ENCODE peak calls at places on chromosomes 2 and 18, in seven cellular contexts. X is astrocyte of the spinal cord, B is HCT116, L is Peyer's patch, V is AG04450, J is cardiac fibroblast, Y is epithelial cell of esophagus. E is an unnamed sample.

GRCh38 chr2:70516596-70516995 is 37.0 kb downstream of the TGFA start:
- DNase-seq in B (no peak), V (no peak), J (no peak), X (no peak), Y (peak), L (no peak), E (peak)

GRCh38 chr2:217912030-217913024 is 90.5 kb downstream of the TNS1 start:
- DNase-seq in L (no peak), X (no peak), V (no peak), B (no peak), Y (no peak), J (no peak), E (no peak)

GRCh38 chr2:240992572-240993291 is 5.7 kb upstream of the SNED1 start:
- DNase-seq in J (no peak), L (peak), B (no peak), X (no peak), V (no peak), Y (no peak), E (no peak)

GRCh38 chr2:107334311-107334710 is 448.3 kb upstream of the ST6GAL2 start:
- DNase-seq in X (peak), B (no peak), L (no peak), J (peak), Y (no peak), V (no peak), E (no peak)

GRCh38 chr2:215911686-215912085 is 101.7 kb downstream of the MREG start:
- DNase-seq in L (no peak), Y (no peak), B (no peak), J (no peak), X (no peak), V (no peak), E (no peak)

GRCh38 chr2:177758591-177759371 is 313.8 kb downstream of the PDE11A start:
- DNase-seq in V (no peak), B (peak), Y (peak), L (no peak), X (peak), J (peak), E (peak)

GRCh38 chr18:40367576-40367975 is 1587.5 kb upstream of the PIK3C3 start:
- DNase-seq in J (no peak), B (no peak), L (no peak), X (no peak), Y (peak), V (no peak), E (no peak)

GRCh38 chr18:4433762-4434161 is 21.3 kb downstream of the DLGAP1 start:
- DNase-seq in J (peak), L (no peak), V (no peak), B (no peak), Y (peak), X (peak), E (no peak)

GRCh38 chr18:74745658-74746403 is 148.2 kb downstream of the ZNF407 start:
- DNase-seq in B (peak), J (peak), V (peak), L (peak), Y (peak), X (peak), E (peak)

GRCh38 chr2:129761569-129762021 is 217.9 kb upstream of the RAB6C start:
- DNase-seq in B (no peak), J (no peak), X (no peak), V (no peak), Y (no peak), L (no peak), E (no peak)

GRCh38 chr2:219001100-219001576 is 7.9 kb upstream of the CRYBA2 start:
- DNase-seq in B (no peak), Y (no peak), X (no peak), L (no peak), V (no peak), J (no peak), E (no peak)

GRCh38 chr2:27717070-27717453 is 53.4 kb downstream of the SLC4A1AP start:
- DNase-seq in Y (peak), V (no peak), X (no peak), L (no peak), J (peak), B (no peak), E (peak)

GRCh38 chr2:26495705-26496271 is 17.9 kb upstream of the OTOF start:
- DNase-seq in L (no peak), V (no peak), B (no peak), J (no peak), X (no peak), Y (peak), E (no peak)

GRCh38 chr2:58893645-58894336 is 652.7 kb upstream of the FANCL start:
- DNase-seq in Y (no peak), X (no peak), B (no peak), J (no peak), V (no peak), L (no peak), E (peak)

GRCh38 chr2:160491922-160492371 is 1.7 kb downstream of the RBMS1 start:
- DNase-seq in B (no peak), V (no peak), J (peak), X (peak), Y (peak), L (no peak), E (peak)

GRCh38 chr2:232984451-232985207 is 28.4 kb downstream of the NGEF start:
- DNase-seq in B (no peak), L (peak), J (no peak), V (no peak), Y (no peak), X (no peak), E (no peak)

GRCh38 chr18:76056467-76057194 is 438.4 kb downstream of the ZNF516 start:
- DNase-seq in Y (no peak), V (no peak), B (no peak), X (no peak), L (peak), J (peak), E (no peak)

GRCh38 chr2:53964237-53964952 is 6.4 kb downstream of the PSME4 start:
- DNase-seq in J (no peak), L (no peak), Y (peak), X (no peak), B (no peak), V (no peak), E (peak)

GRCh38 chr2:236962816-236963215 is 122.9 kb upstream of the COPS8 start:
- DNase-seq in X (no peak), Y (no peak), B (no peak), L (no peak), V (no peak), J (no peak), E (no peak)

GRCh38 chr2:19801367-19802087 is 100.3 kb downstream of the TTC32 start:
- DNase-seq in J (peak), V (peak), L (peak), X (peak), Y (peak), B (peak), E (peak)

GRCh38 chr18:66819235-66819634 is 215.3 kb upstream of the CDH19 start:
- DNase-seq in J (no peak), B (no peak), V (no peak), Y (no peak), L (no peak), X (no peak), E (no peak)

GRCh38 chr2:60960706-60961105 is 56.8 kb upstream of the PEX13 start:
- DNase-seq in L (no peak), X (no peak), Y (peak), V (no peak), B (no peak), J (no peak), E (no peak)

GRCh38 chr18:1094408-1094807 is 189.7 kb downstream of the ADCYAP1 start:
- DNase-seq in J (peak), B (no peak), V (no peak), L (no peak), X (peak), Y (peak), E (peak)

GRCh38 chr2:140286377-140286776 is 1506.2 kb upstream of the NXPH2 start:
- DNase-seq in L (no peak), B (no peak), X (no peak), V (no peak), J (peak), Y (no peak), E (no peak)

GRCh38 chr18:74598350-74599001 is 806 bp downstream of the ZNF407 start:
- DNase-seq in B (peak), L (peak), V (no peak), Y (peak), X (peak), J (peak), E (peak)

GRCh38 chr18:46283268-46283667 is 179.1 kb downstream of the HAUS1 start:
- DNase-seq in Y (no peak), X (no peak), V (no peak), J (peak), L (no peak), B (no peak), E (peak)

GRCh38 chr2:233064526-233065199 is 4.5 kb downstream of the INPP5D start:
- DNase-seq in Y (no peak), L (peak), X (no peak), B (no peak), J (peak), V (no peak), E (no peak)

GRCh38 chr2:25690058-25690457 is 16.7 kb upstream of the DTNB start:
- DNase-seq in V (no peak), Y (no peak), X (no peak), L (no peak), B (no peak), J (peak), E (no peak)

GRCh38 chr2:63399171-63399570 is 189.1 kb downstream of the WDPCP start:
- DNase-seq in V (no peak), L (no peak), X (no peak), B (no peak), Y (no peak), J (no peak), E (no peak)

DNA sequence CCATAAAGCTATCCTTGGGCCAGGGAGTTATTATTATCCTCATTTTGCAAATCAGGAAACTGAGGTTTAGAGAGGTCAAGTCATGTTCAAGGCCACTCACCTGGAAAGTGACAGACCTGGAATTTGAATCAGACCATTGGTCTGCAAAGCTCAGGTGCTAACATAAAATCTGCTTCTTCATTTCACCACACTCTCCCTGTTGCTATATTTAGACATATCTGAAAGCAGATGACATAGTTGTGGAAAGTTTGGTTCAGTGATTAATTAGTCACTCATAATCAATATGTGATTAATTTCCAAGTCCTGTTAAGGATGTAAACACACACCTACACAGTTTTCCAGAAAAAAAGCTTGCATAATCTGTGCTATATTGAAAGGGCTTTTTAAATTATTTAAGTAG is 57.4 kb downstream of the LINC00305 start:
- DNase-seq in X (no peak), B (no peak), J (no peak), V (no peak), Y (no peak), L (no peak), E (no peak)
- TF ChIP-seq CTCF in X (no peak), B (no peak), J (no peak), V (no peak), Y (no peak), L (no peak), E (no peak)

GRCh38 chr2:103159018-103159417 is 397.2 kb downstream of the TMEM182 start:
- DNase-seq in B (no peak), X (no peak), J (no peak), L (no peak), V (no peak), Y (no peak), E (no peak)
- TF ChIP-seq CTCF in B (no peak), X (no peak), J (no peak), L (no peak), V (no peak), Y (no peak), E (no peak)

DNA sequence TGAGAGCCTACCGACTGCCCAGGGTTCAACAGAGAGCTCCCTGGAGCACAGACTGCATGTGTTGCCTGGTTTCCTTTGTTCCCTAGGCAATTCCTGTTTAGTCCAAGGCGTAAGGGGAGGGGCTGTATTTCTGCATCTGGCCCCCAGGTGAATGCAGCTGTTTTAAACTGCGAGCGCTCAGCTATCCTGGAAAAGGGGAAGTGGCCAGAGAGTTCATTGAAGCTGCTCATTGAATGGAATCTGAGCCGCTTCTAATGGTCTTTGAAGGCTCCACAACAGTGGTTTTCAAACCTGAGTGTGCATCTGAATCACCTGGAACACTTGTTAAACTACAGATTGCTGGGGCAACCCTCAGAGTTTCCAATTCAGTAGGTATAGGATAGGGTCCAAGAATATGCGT is 18.1 kb downstream of the MAPK4 start:
- DNase-seq in Y (no peak), V (no peak), X (no peak), J (no peak), B (no peak), L (no peak), E (no peak)
- TF ChIP-seq CTCF in Y (no peak), V (no peak), X (no peak), J (no peak), B (no peak), L (no peak), E (no peak)

GRCh38 chr18:55322176-55322735 is 265.7 kb downstream of the TCF4 start:
- DNase-seq in B (no peak), X (peak), J (peak), Y (peak), L (peak), V (peak), E (peak)
- TF ChIP-seq CTCF in B (no peak), X (no peak), J (peak), Y (no peak), L (no peak), V (peak), E (no peak)

GRCh38 chr18:23209031-23209430 is 73.7 kb downstream of the CABLES1 start:
- DNase-seq in J (no peak), B (no peak), L (no peak), Y (peak), X (no peak), V (no peak), E (peak)

GRCh38 chr18:23207994-23208393 is 72.7 kb downstream of the CABLES1 start:
- DNase-seq in V (no peak), Y (no peak), B (no peak), X (no peak), J (no peak), L (no peak), E (no peak)

GRCh38 chr18:23205980-23206379 is 70.7 kb downstream of the CABLES1 start:
- DNase-seq in B (no peak), X (no peak), Y (no peak), L (no peak), V (no peak), J (no peak), E (no peak)

GRCh38 chr18:23208600-23208999 is 73.3 kb downstream of the CABLES1 start:
- DNase-seq in L (no peak), J (no peak), X (no peak), V (no peak), B (no peak), Y (no peak), E (no peak)

DNA sequence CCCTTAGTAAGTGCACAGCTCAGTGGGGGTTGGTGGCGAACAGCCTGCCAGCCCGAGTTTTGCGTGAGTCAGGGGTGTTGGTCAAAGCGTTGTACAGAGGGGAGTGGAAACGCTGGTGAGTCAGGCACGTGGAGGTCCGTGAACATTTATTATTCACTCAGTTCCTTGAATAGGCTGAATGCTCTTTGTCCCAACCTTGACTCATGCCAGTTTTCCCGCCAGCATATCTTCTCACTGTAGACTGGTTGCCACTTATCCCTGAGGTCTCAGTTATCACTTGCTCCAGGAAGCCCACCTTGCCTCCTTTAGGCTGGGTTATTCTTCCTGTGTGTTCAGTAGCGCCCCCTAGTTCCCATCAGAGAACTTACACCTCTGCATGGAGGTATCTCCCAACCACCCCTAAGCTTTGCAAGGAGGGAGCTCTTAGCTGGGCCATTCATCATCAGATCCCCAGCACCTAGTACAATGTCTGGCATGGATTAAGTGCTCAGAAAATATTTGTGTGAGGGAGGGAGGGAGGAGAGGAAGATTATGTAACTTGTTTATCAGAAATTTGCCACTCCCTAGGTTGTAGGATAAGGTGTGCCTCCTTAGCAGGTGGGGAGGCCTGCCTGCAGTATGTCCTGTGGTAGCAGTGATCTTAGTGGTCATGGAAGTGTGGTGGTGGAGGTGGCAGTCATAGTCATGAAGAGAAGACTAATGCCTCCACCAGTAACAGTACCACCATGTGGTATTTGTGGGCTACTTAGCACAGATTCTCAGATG is 72.1 kb downstream of the CABLES1 start:
- DNase-seq in V (no peak), Y (peak), X (peak), L (no peak), B (peak), J (no peak), E (peak)
- TF ChIP-seq CTCF in V (peak), Y (peak), X (peak), L (peak), B (peak), J (peak), E (peak)

DNA sequence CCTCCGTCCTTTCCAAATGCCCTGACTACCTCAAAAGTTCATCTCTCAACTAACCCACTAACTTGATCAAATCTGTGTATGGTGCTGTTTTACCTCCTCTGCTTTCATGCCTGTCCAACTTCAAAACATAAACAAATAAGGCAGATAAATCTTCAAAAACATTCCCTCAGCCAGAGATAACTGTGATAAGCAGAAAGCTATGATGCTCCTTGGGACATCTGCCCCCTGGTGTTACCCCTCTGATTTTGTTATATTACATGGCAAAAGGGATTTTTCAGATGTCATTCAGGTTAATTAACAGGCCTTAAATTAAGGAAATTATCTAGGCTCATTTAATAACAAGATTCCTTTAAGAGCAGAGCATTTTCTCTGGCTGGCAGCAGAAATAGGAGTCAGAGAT is 810.8 kb upstream of the CHAC2 start:
- DNase-seq in V (no peak), L (no peak), X (no peak), B (no peak), J (no peak), Y (no peak), E (no peak)
- TF ChIP-seq CTCF in V (peak), L (no peak), X (no peak), B (peak), J (no peak), Y (no peak), E (peak)

DNA sequence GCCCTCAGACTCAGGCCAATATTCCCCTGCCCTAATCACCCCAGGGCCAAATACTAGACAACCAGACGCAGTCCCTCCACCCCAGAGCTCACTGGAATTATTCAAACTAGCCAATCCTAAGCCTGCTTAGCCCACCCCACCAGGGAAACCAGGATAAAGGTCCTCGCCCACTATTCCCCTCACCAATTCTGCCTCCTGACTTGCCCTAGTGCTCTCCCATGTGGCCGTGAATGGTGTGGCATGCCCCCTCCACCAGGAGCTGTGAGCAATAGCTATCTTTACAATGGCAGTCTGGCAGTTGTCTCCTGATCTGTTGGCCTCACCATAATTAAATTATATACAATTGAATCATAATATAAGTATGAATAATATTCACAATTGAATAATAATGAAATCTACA is 42.3 kb downstream of the FAM124B start:
- DNase-seq in Y (no peak), J (peak), X (no peak), L (no peak), B (no peak), V (no peak), E (peak)
- TF ChIP-seq CTCF in Y (peak), J (peak), X (peak), L (no peak), B (peak), V (peak), E (peak)

GRCh38 chr2:148813603-148814065 is 61.4 kb upstream of the KIF5C start:
- DNase-seq in L (peak), X (no peak), J (no peak), V (no peak), Y (no peak), B (no peak), E (peak)
- TF ChIP-seq CTCF in L (no peak), X (peak), J (no peak), V (no peak), Y (no peak), B (peak), E (no peak)

GRCh38 chr2:10750610-10751009 is 29.2 kb downstream of the ATP6V1C2 start:
- DNase-seq in J (no peak), X (peak), V (no peak), L (no peak), Y (peak), B (no peak), E (no peak)
- TF ChIP-seq CTCF in J (no peak), X (no peak), V (no peak), L (no peak), Y (no peak), B (no peak), E (no peak)